ENCODE peak calls at places on chromosome 10, in seven cellular contexts. S is NCI-H1436; I is activated naive CD8-positive, alpha-beta T cell treated with anti-CD3 and anti-CD28 coated beads, Interleukin-2, amount 10 ng/mL, durations not matched to agents 7 days and 5 days; G is nucleus accumbens; V is GM23338; C is lung; X is GM10248. R is an unnamed sample.

GRCh38 chr10:90964781-90965462 is 44.0 kb upstream of the ANKRD1 start:
- DNase-seq in G (no peak), C (no peak), S (no peak), I (no peak), V (no peak), X (no peak), R (no peak)

GRCh38 chr10:34584164-34584563 is 230.9 kb downstream of the PARD3 start:
- DNase-seq in C (no peak), S (no peak), I (no peak), X (no peak), G (no peak), V (no peak), R (no peak)

GRCh38 chr10:121154846-121155245 is 303.7 kb downstream of the WDR11 start:
- DNase-seq in X (no peak), V (no peak), S (no peak), C (no peak), G (peak; percentile 87), I (no peak), R (no peak)

GRCh38 chr10:8418631-8419030 is 364.1 kb downstream of the GATA3 start:
- DNase-seq in C (no peak), X (no peak), I (no peak), G (no peak), V (no peak), S (no peak), R (no peak)

GRCh38 chr10:114284346-114285071 is 45.5 kb downstream of the VWA2 start:
- DNase-seq in V (no peak), C (no peak), I (no peak), X (no peak), S (no peak), G (no peak), R (no peak)

GRCh38 chr10:23081156-23081833 is 14.1 kb upstream of the MSRB2 start:
- DNase-seq in V (no peak), S (no peak), C (no peak), G (no peak), X (no peak), I (no peak), R (no peak)

GRCh38 chr10:102241444-102242117 is at the start of gene PITX3:
- DNase-seq in C (peak; percentile 88), S (peak; percentile 82), V (peak; percentile 98), X (peak; percentile 98), I (peak; percentile 92), G (peak; percentile 51), R (peak; percentile 90)

GRCh38 chr10:6275022-6275997 is 72.6 kb downstream of the PFKFB3 start:
- DNase-seq in C (peak; percentile 92), I (peak; percentile 72), X (peak; percentile 82), V (peak; percentile 56), G (peak; percentile 86), S (no peak), R (peak; percentile 92)

GRCh38 chr10:121886997-121887622 is 40.7 kb downstream of the ATE1 start:
- DNase-seq in V (peak; percentile 85), X (peak; percentile 62), I (peak; percentile 41), C (peak; percentile 35), S (peak; percentile 66), G (peak; percentile 31), R (peak; percentile 56)

GRCh38 chr10:104873161-104873560 is 232.1 kb downstream of the SORCS3 start:
- DNase-seq in V (no peak), X (no peak), I (no peak), C (no peak), S (no peak), G (no peak), R (no peak)

GRCh38 chr10:131354380-131354779 is 42.9 kb upstream of the TCERG1L start:
- DNase-seq in C (no peak), I (no peak), X (no peak), G (no peak), V (peak; percentile 58), S (no peak), R (no peak)

GRCh38 chr10:82358486-82359097 is 483.6 kb downstream of the NRG3 start:
- DNase-seq in C (no peak), S (no peak), V (no peak), I (no peak), X (no peak), G (no peak), R (no peak)

GRCh38 chr10:132616170-132616994 is 78.8 kb downstream of the INPP5A start:
- DNase-seq in I (peak; percentile 52), C (no peak), G (no peak), S (no peak), V (no peak), X (no peak), R (no peak)

GRCh38 chr10:130623680-130624271 is 487.6 kb downstream of the GLRX3 start:
- DNase-seq in I (no peak), C (no peak), X (no peak), S (no peak), G (no peak), V (no peak), R (no peak)

GRCh38 chr10:4198216-4198615 is 413.2 kb upstream of the KLF6 start:
- DNase-seq in G (no peak), X (no peak), S (no peak), C (no peak), I (no peak), V (no peak), R (no peak)

GRCh38 chr10:67705921-67706320 is 9.9 kb upstream of the CTNNA3 start:
- DNase-seq in S (no peak), G (no peak), V (no peak), I (no peak), X (no peak), C (no peak), R (no peak)

GRCh38 chr10:19107406-19107805 is 58.8 kb downstream of the MALRD1 start:
- DNase-seq in G (no peak), V (no peak), X (no peak), C (no peak), I (no peak), S (no peak), R (no peak)

GRCh38 chr10:28783089-28783488 is 105.8 kb downstream of the BAMBI start:
- DNase-seq in X (no peak), V (no peak), S (no peak), C (no peak), G (no peak), I (no peak), R (no peak)

GRCh38 chr10:86535057-86535882 is 13.7 kb upstream of the WAPL start:
- DNase-seq in I (no peak), V (peak; percentile 86), C (peak; percentile 83), G (no peak), X (peak; percentile 73), S (no peak), R (peak; percentile 66)

GRCh38 chr10:60430017-60430416 is 40.3 kb upstream of the ANK3 start:
- DNase-seq in G (no peak), S (no peak), I (no peak), X (no peak), V (no peak), C (no peak), R (no peak)

GRCh38 chr10:129962092-129962494 is 2.0 kb downstream of the EBF3 start:
- DNase-seq in X (no peak), V (no peak), S (no peak), C (no peak), G (no peak), I (no peak), R (no peak)

GRCh38 chr10:101565370-101565900 is 22.6 kb downstream of the POLL start:
- DNase-seq in V (no peak), C (no peak), X (no peak), S (no peak), G (no peak), I (no peak), R (peak; percentile 31)

GRCh38 chr10:63634488-63635090 is 113.4 kb downstream of the REEP3 start:
- DNase-seq in S (no peak), G (no peak), I (no peak), C (no peak), X (no peak), V (no peak), R (no peak)

GRCh38 chr10:106557951-106558733 is 606.4 kb downstream of the SORCS1 start:
- DNase-seq in I (no peak), S (no peak), V (no peak), C (no peak), X (no peak), G (no peak), R (no peak)

GRCh38 chr10:9229702-9230101 is 1175.2 kb downstream of the GATA3 start:
- DNase-seq in G (no peak), X (no peak), I (no peak), V (no peak), C (no peak), S (no peak), R (no peak)

GRCh38 chr10:102120987-102121738 is 995 bp upstream of the LDB1 start:
- DNase-seq in G (peak; percentile 43), V (peak; percentile 98), X (no peak), S (peak; percentile 28), C (peak; percentile 65), I (no peak), R (peak; percentile 85)

GRCh38 chr10:69501657-69502056 is 50.4 kb downstream of the TSPAN15 start:
- DNase-seq in C (no peak), X (no peak), V (no peak), S (no peak), I (no peak), G (no peak), R (no peak)

GRCh38 chr10:99881371-99881770 is 98.9 kb downstream of the ABCC2 start:
- DNase-seq in C (no peak), S (no peak), I (no peak), V (no peak), X (no peak), G (no peak), R (no peak)

GRCh38 chr10:58479016-58479415 is 33.7 kb upstream of the BICC1 start:
- DNase-seq in G (no peak), V (no peak), C (no peak), S (peak; percentile 16), I (no peak), X (no peak), R (no peak)

GRCh38 chr10:2049560-2049959 is 312.2 kb upstream of the ADARB2 start:
- DNase-seq in X (no peak), V (no peak), I (no peak), G (no peak), S (no peak), C (no peak), R (no peak)

GRCh38 chr10:178208-178607 is 43.0 kb downstream of the ZMYND11 start:
- DNase-seq in C (no peak), X (no peak), G (no peak), V (no peak), S (peak; percentile 15), I (no peak), R (no peak)

R was measured in ureter.